ENCODE peak calls at places on chromosome 1, in eight cellular contexts. X, B, C, I, G, A, F and N are unnamed samples.
A peak's percentile ranks its signal among the peaks of the same experiment; 100 is the strongest.

GRCh38 chr1:162175393-162175792 is 105.9 kb downstream of the NOS1AP start:
- DNase-seq in F (no peak), A (no peak), I (no peak), C (no peak), B (no peak), G (no peak), X (no peak), N (no peak)

GRCh38 chr1:93779540-93780121 is 98.0 kb upstream of the BCAR3 start:
- DNase-seq in I (no peak), F (no peak), G (no peak), B (no peak), X (peak; percentile 92), C (no peak), A (no peak), N (no peak)

GRCh38 chr1:23370270-23370743 is 671 bp upstream of the ZNF436 start:
- DNase-seq in I (no peak), C (no peak), A (no peak), F (no peak), B (no peak), G (no peak), X (no peak), N (no peak)

GRCh38 chr1:84300991-84301758 is at the start of gene SAMD13:
- DNase-seq in F (peak; percentile 72), I (peak; percentile 30), X (peak; percentile 84), C (peak; percentile 80), G (peak; percentile 47), B (no peak), A (peak; percentile 88), N (peak; percentile 44)

GRCh38 chr1:178055093-178055492 is 38.8 kb upstream of the RASAL2 start:
- DNase-seq in A (peak; percentile 9), I (no peak), G (peak; percentile 43), F (no peak), X (peak; percentile 86), B (no peak), C (peak; percentile 71), N (peak; percentile 48)

GRCh38 chr1:176696109-176696508 is 233.1 kb downstream of the PAPPA2 start:
- DNase-seq in G (no peak), A (no peak), I (no peak), F (no peak), X (peak; percentile 6), C (no peak), B (no peak), N (no peak)

GRCh38 chr1:41739061-41739955 is 179.4 kb downstream of the HIVEP3 start:
- DNase-seq in C (peak; percentile 41), B (peak; percentile 89), G (peak; percentile 71), A (no peak), X (peak; percentile 80), F (peak; percentile 45), I (no peak), N (peak; percentile 19)

GRCh38 chr1:31815752-31816484 is at the start of gene SPOCD1:
- DNase-seq in B (peak; percentile 68), A (peak; percentile 5), G (peak; percentile 67), C (peak; percentile 32), F (peak; percentile 48), I (no peak), X (peak; percentile 54), N (no peak)

GRCh38 chr1:209787551-209787950 is 3.2 kb upstream of the C1orf74 start:
- DNase-seq in I (no peak), A (no peak), F (no peak), C (no peak), X (no peak), B (no peak), G (no peak), N (no peak)

GRCh38 chr1:99472893-99473292 is 173.0 kb upstream of the PALMD start:
- DNase-seq in C (no peak), F (no peak), I (no peak), A (no peak), G (no peak), B (no peak), X (no peak), N (no peak)

GRCh38 chr1:23790696-23791433 is at the start of gene LYPLA2:
- DNase-seq in X (peak; percentile 86), G (peak; percentile 96), A (peak; percentile 53), I (peak; percentile 89), F (peak; percentile 79), C (peak; percentile 95), B (peak; percentile 72), N (peak; percentile 94)

GRCh38 chr1:154791292-154792278 is 78.5 kb downstream of the KCNN3 start:
- DNase-seq in G (no peak), C (no peak), F (no peak), I (no peak), B (peak; percentile 72), A (peak; percentile 34), X (peak; percentile 81), N (no peak)

GRCh38 chr1:16252912-16253311 is 15.9 kb upstream of the CPLANE2 start:
- DNase-seq in C (no peak), I (no peak), X (no peak), B (no peak), G (no peak), F (no peak), A (no peak), N (no peak)

GRCh38 chr1:7687411-7687810 is 83.7 kb upstream of the VAMP3 start:
- DNase-seq in C (no peak), I (no peak), G (no peak), X (no peak), A (no peak), F (no peak), B (no peak), N (no peak)